ENCODE peak calls at places on chromosomes 3 and 15, in six cellular contexts. V is activated CD8-positive, alpha-beta memory T cell treated with anti-CD3 and anti-CD28 coated beads for 4 hours; P is omental fat pad; L is activated CD4-positive, alpha-beta T cell treated with anti-CD3 and anti-CD28 coated beads for 24 hours; F is memory B cell; W is breast epithelium. D is an unnamed sample.

GRCh38 chr3:46891132-46891531 is 13.6 kb downstream of the PTH1R start:
- DNase-seq in F (no peak), P (no peak), L (no peak), V (no peak), W (no peak), D (no peak)

GRCh38 chr3:39413691-39414420 is 7.3 kb downstream of the RPSA start:
- DNase-seq in L (no peak), V (no peak), W (no peak), P (no peak), F (no peak), D (no peak)

GRCh38 chr15:26628879-26629529 is 143.9 kb downstream of the GABRB3 start:
- DNase-seq in V (no peak), P (no peak), W (peak), F (no peak), L (no peak), D (peak)

GRCh38 chr3:192080336-192080735 is 619.4 kb downstream of the PYDC2 start:
- DNase-seq in L (no peak), P (no peak), V (no peak), W (no peak), F (no peak), D (no peak)

GRCh38 chr15:57031605-57032004 is 113.2 kb downstream of the TCF12 start:
- DNase-seq in W (no peak), P (no peak), F (no peak), V (no peak), L (no peak), D (no peak)

GRCh38 chr3:105401691-105402149 is 35.0 kb downstream of the ALCAM start:
- DNase-seq in F (no peak), P (no peak), W (no peak), L (no peak), V (no peak), D (no peak)

GRCh38 chr15:33040501-33040900 is 154.0 kb downstream of the FMN1 start:
- DNase-seq in V (no peak), P (no peak), W (no peak), L (no peak), F (no peak), D (no peak)

GRCh38 chr15:27059610-27060202 is 88.7 kb downstream of the GABRG3 start:
- DNase-seq in L (no peak), F (no peak), W (no peak), V (no peak), P (no peak), D (peak)

GRCh38 chr15:82862886-82863285 is 53.5 kb downstream of the WHAMM start:
- DNase-seq in F (no peak), V (no peak), W (no peak), L (no peak), P (no peak), D (no peak)

GRCh38 chr3:107431298-107432012 is 54.2 kb downstream of the CCDC54 start:
- DNase-seq in L (peak), F (peak), V (no peak), W (peak), P (no peak), D (peak)

GRCh38 chr15:39362832-39363561 is 217.9 kb upstream of the THBS1 start:
- DNase-seq in P (no peak), F (no peak), V (no peak), L (no peak), W (no peak), D (no peak)

GRCh38 chr3:182895513-182896112 is 84.7 kb downstream of the DCUN1D1 start:
- DNase-seq in F (no peak), W (no peak), P (no peak), V (no peak), L (no peak), D (no peak)

GRCh38 chr3:122938756-122939425 is 88.7 kb downstream of the SEMA5B start:
- DNase-seq in L (no peak), P (no peak), F (no peak), W (no peak), V (no peak), D (no peak)

GRCh38 chr3:105355355-105356063 is 11.2 kb upstream of the ALCAM start:
- DNase-seq in P (no peak), W (no peak), L (no peak), F (no peak), V (no peak), D (no peak)

GRCh38 chr3:98010194-98010882 is 24.8 kb downstream of the GABRR3 start:
- DNase-seq in V (no peak), F (no peak), W (no peak), P (no peak), L (no peak), D (no peak)